ENCODE peak calls at places on chromosomes 7 and 10, in five cellular contexts. E is Peyer's patch; X is CD4-positive, alpha-beta T cell; J is bronchial epithelial cell; N is MCF 10A. O is an unnamed sample.

GRCh38 chr10:72852428-72852827 is 41.1 kb upstream of the OIT3 start:
- DNase-seq in E (no peak), X (no peak), N (no peak), J (no peak), O (no peak)

GRCh38 chr7:152590481-152590880 is 85.5 kb downstream of the XRCC2 start:
- DNase-seq in X (no peak), E (no peak), J (no peak), N (no peak), O (no peak)

GRCh38 chr10:34031410-34031809 is 696.9 kb upstream of the NRP1 start:
- DNase-seq in E (no peak), X (no peak), J (peak), N (peak), O (no peak)

GRCh38 chr7:103867874-103868273 is 121.6 kb downstream of the RELN start:
- DNase-seq in X (no peak), J (no peak), E (no peak), N (no peak), O (no peak)

GRCh38 chr7:133613250-133613649 is 360.4 kb downstream of the EXOC4 start:
- DNase-seq in N (no peak), X (no peak), E (no peak), J (no peak), O (no peak)

GRCh38 chr7:23256731-23257130 is 10.2 kb downstream of the GPNMB start:
- DNase-seq in E (no peak), J (no peak), N (no peak), X (no peak), O (no peak)

GRCh38 chr10:56082169-56082568 is 278.9 kb downstream of the ZWINT start:
- DNase-seq in E (no peak), X (no peak), N (no peak), J (no peak), O (no peak)

GRCh38 chr7:117871778-117872538 is 1.3 kb downstream of the CTTNBP2 start:
- DNase-seq in E (no peak), N (no peak), X (no peak), J (no peak), O (peak)

GRCh38 chr10:121159670-121160069 is 308.5 kb downstream of the WDR11 start:
- DNase-seq in N (peak), J (peak), X (no peak), E (no peak), O (no peak)

GRCh38 chr7:30662431-30662939 is 19.8 kb downstream of the CRHR2 start:
- DNase-seq in X (no peak), N (no peak), E (no peak), J (no peak), O (no peak)

GRCh38 chr10:95908450-95908849 is 675 bp downstream of the CC2D2B start:
- DNase-seq in N (no peak), E (no peak), J (no peak), X (no peak), O (no peak)

GRCh38 chr10:95907454-95908253 is at the start of gene CC2D2B:
- DNase-seq in N (peak), J (peak), X (peak), E (peak), O (peak)

GRCh38 chr10:95909591-95909990 is 1.8 kb downstream of the CC2D2B start:
- DNase-seq in J (no peak), X (no peak), N (no peak), E (no peak), O (no peak)

GRCh38 chr10:95906675-95907453 is 911 bp upstream of the CC2D2B start:
- DNase-seq in E (no peak), N (peak), X (peak), J (peak), O (peak)
- TF ChIP-seq CTCF in E (no peak), N (no peak), X (no peak), J (peak), O (no peak)

DNA sequence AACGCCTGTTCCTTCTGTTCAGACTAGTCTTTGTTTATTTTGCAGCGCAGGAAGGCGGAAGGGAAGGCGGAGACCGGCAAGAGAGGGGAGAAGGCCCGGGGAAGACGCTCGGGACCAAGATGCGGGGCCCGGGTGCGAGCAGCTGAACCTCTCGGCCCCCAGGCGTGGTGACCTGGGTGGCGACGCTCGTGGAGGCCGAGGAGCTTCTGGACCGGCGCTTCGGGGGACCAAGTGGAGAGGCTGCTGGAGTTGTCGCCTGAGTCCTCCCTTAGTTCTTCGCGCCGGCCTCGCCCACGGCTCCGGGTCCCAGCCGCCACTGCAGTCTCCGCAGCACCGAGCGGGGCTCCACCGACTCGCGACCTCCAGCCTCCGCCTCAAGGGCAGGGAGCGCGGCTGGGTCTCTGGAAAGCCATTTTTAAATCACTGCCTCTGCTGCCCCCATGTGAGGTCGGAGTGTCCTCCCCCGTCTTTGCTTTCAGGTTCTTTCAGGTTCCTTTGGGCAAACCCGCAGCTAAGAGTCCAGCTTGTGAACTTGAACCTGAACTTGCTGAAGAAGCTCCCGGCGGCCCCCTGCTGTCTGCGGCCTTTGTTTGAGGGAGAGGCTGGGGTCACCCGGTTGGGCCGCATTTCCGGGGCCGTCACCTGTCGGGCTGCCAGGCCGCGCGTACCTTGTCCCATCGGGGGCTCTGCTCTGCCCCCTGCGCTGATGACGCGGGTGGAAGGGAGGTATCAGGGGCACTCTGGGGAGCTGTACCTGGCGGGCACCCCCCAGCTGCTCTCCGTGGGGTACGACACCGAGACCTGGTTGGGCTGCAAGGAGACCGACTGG is 136.0 kb downstream of the KIF20B start:
- DNase-seq in E (peak), X (peak), J (peak), N (no peak), O (no peak)
- TF ChIP-seq CTCF in E (no peak), X (no peak), J (no peak), N (no peak), O (no peak)

GRCh38 chr7:102836206-102836938 is 76.4 kb upstream of the LRRC17 start:
- DNase-seq in X (no peak), E (no peak), N (peak), J (peak), O (no peak)
- TF ChIP-seq CTCF in X (no peak), E (no peak), N (no peak), J (no peak), O (no peak)

DNA sequence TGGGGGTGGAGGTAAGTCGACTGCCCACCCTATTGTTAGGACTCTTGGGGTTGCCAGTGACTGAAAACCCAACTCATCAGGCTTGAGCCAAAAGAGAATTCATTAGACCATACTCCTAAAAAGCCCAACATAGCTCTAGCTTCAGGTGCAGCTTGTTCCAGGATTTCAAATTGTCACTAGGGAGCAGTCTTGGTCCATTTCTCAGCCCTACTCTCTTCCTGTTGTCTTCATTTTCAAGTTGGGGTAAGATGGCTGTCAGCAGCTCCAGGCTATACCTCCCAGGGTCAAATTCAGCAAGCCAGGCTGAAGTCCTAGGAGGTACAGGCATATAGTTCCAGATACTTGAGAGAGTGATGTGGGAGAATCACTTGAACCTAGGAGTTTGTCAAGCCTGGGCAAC is 14.9 kb upstream of the COL13A1 start:
- DNase-seq in N (peak), X (no peak), E (no peak), J (peak), O (no peak)
- TF ChIP-seq CTCF in N (peak), X (no peak), E (no peak), J (peak), O (peak)

GRCh38 chr10:78260141-78260540 is 226.5 kb downstream of the RPS24 start:
- DNase-seq in E (no peak), J (no peak), N (no peak), X (no peak), O (no peak)
- TF ChIP-seq CTCF in E (no peak), J (no peak), N (no peak), X (no peak), O (peak)

GRCh38 chr7:105488219-105488571 is 33.9 kb downstream of the PUS7 start:
- DNase-seq in X (no peak), J (no peak), E (no peak), N (no peak), O (no peak)

GRCh38 chr7:105493196-105493927 is 28.7 kb downstream of the PUS7 start:
- DNase-seq in E (no peak), X (no peak), J (no peak), N (no peak), O (no peak)

GRCh38 chr7:105489409-105489808 is 32.7 kb downstream of the PUS7 start:
- DNase-seq in X (no peak), J (no peak), E (no peak), N (no peak), O (no peak)

DNA sequence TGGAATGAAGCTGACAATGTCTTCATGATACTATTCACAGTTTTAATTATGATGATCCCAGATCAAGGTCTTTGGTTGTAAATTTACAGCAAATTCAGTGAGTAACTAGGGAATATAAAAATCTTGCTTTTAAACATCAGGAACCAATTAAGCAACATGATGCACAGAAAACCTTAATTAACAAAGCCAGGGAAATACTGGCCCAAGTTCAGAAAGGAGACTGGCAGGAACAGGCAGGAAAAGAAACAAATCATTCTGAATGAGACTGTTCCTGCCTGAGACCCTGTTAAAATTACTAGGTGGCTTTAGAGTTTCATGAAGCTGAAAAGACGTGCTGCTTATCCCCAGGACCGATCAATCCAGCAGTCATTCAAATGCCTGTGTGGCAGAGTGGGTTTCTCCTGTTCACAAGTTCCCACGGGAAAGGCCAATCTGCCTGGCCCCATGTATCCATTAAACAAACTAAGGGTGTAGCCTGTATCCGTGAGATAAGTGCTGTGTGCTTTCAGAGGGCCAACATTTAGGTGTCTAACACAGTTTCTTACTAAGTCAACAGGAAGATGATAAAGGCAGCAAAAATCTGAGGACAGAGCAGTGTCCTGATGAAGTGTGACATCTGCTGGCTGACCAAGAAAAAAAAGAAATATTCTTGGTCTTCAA is 34.4 kb downstream of the PUS7 start:
- DNase-seq in X (no peak), J (peak), N (peak), E (no peak), O (no peak)
- TF ChIP-seq CTCF in X (peak), J (peak), N (peak), E (peak), O (peak)

GRCh38 chr10:101494650-101495049 is 93.4 kb downstream of the POLL start:
- DNase-seq in X (no peak), N (no peak), E (no peak), J (no peak), O (no peak)

GRCh38 chr10:101493249-101493648 is 94.8 kb downstream of the POLL start:
- DNase-seq in X (no peak), E (no peak), J (no peak), N (no peak), O (no peak)

GRCh38 chr10:101493782-101494281 is 94.2 kb downstream of the POLL start:
- DNase-seq in E (no peak), X (no peak), N (no peak), J (no peak), O (no peak)

GRCh38 chr10:101492814-101493213 is 95.2 kb downstream of the POLL start:
- DNase-seq in J (no peak), N (no peak), X (no peak), E (no peak), O (no peak)

DNA sequence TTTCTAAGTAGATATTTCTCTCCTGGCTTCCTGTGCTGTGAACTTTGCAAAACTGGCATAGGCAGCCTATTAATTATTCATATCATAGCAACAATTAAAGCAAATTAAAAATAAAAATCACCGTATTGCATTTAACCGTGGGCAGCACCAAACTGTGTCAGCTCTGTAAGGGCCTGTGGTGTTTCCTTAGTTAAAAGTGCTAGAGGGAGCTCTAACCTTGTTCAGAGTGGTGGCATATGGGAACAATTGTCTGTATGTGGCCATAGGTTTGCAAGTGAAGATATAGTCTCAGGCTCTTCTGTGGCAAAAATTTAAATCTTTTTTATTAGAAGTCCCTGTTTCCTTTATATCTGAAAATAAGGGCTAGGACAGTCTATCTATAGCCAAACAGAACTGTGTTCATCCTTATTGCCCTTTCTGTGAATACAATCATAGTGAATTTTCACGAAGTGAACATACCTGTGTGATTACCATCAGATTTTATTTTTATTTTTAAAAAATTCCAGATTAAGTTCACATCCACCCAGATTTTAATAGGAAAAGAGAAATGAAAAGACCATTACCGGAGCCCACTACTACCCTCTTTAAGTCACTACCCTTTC is 92.6 kb downstream of the POLL start:
- DNase-seq in J (peak), N (peak), E (no peak), X (no peak), O (no peak)
- TF ChIP-seq CTCF in J (peak), N (peak), E (no peak), X (no peak), O (peak)

GRCh38 chr10:13271552-13272163 is 28.2 kb downstream of the PHYH start:
- DNase-seq in E (peak), N (peak), X (peak), J (peak), O (peak)
- TF ChIP-seq CTCF in E (peak), N (no peak), X (peak), J (peak), O (peak)

O was measured in neural crest cell.